ENCODE peak calls at places on chromosomes 13 and 19, in ten cellular contexts. S is stimulated activated CD4-positive, alpha-beta T cell treated with anti-CD3 and anti-CD28 coated beads, Interleukin-2, amount 100 ng/mL, for 24 hours; Q is T-helper 17 cell; U is sigmoid colon; M is skeletal muscle cell; G is HFFc6; F is activated T-cell treated with anti-CD3 and anti-CD28 coated beads for 1 hour; C is choroid plexus epithelial cell; L is CD4-positive, CD25-positive, alpha-beta regulatory T cell; W is NCI-H1105. T is an unnamed sample.

GRCh38 chr19:41302624-41303351 is 7.2 kb upstream of the CCDC97 start:
- DNase-seq in S (peak), W (no peak), L (peak), Q (peak), G (no peak), M (no peak), C (no peak), F (peak), U (peak), T (no peak)

GRCh38 chr19:10744848-10745293 is 27.0 kb downstream of the DNM2 start:
- DNase-seq in W (no peak), F (no peak), U (no peak), C (no peak), S (no peak), L (no peak), Q (no peak), M (no peak), G (no peak), T (no peak)

GRCh38 chr13:31807090-31807541 is 67.8 kb downstream of the RXFP2 start:
- DNase-seq in W (no peak), Q (no peak), L (peak), M (no peak), F (no peak), G (no peak), C (peak), U (no peak), S (peak), T (no peak)

GRCh38 chr13:78197231-78197630 is 278.6 kb upstream of the EDNRB start:
- DNase-seq in F (no peak), L (no peak), W (no peak), Q (no peak), S (no peak), M (no peak), U (no peak), C (no peak), G (no peak), T (no peak)

GRCh38 chr13:33069365-33069764 is 53.1 kb downstream of the KL start:
- DNase-seq in G (no peak), U (no peak), Q (no peak), L (peak), F (no peak), W (no peak), C (peak), M (no peak), S (no peak), T (no peak)

GRCh38 chr19:39558623-39559117 is 18.7 kb upstream of the EID2 start:
- DNase-seq in F (no peak), W (no peak), S (no peak), C (no peak), U (no peak), M (no peak), G (no peak), L (peak), Q (no peak), T (no peak)

GRCh38 chr13:90713436-90714133 is 633.9 kb upstream of the MIR17HG start:
- DNase-seq in C (no peak), M (no peak), W (no peak), U (no peak), Q (no peak), S (no peak), L (no peak), F (no peak), G (no peak), T (no peak)

GRCh38 chr19:38875656-38876345 is 2.3 kb downstream of the RINL start:
- DNase-seq in S (no peak), C (no peak), G (no peak), M (no peak), F (no peak), L (no peak), W (no peak), Q (no peak), U (no peak), T (no peak)

GRCh38 chr13:46176756-46177155 is 5.2 kb downstream of the LCP1 start:
- DNase-seq in Q (no peak), M (no peak), G (no peak), U (no peak), S (no peak), F (no peak), L (no peak), W (no peak), C (no peak), T (no peak)

GRCh38 chr19:13297023-13297422 is 146.8 kb downstream of the IER2 start:
- DNase-seq in F (no peak), M (no peak), W (no peak), L (no peak), C (no peak), S (no peak), U (no peak), G (no peak), Q (no peak), T (no peak)

GRCh38 chr19:40799558-40800338 is 757 bp downstream of the EGLN2 start:
- DNase-seq in G (no peak), Q (no peak), U (peak), C (peak), F (no peak), M (no peak), S (no peak), L (no peak), W (no peak), T (peak)

T was measured in endothelial cell.